ENCODE peak calls at places on chromosomes 2 and 18, in four cellular contexts. V, F, X and M are unnamed samples.

GRCh38 chr2:48007699-48008268 is 101.5 kb upstream of the FBXO11 start:
- DNase-seq in X (no peak), F (no peak), V (no peak), M (no peak)

GRCh38 chr2:216619411-216620393 is 13.5 kb upstream of the IGFBP2 start:
- DNase-seq in X (peak; percentile 47), F (peak; percentile 76), V (no peak), M (no peak)

GRCh38 chr18:7870855-7871254 is 303.7 kb downstream of the PTPRM start:
- DNase-seq in V (no peak), X (no peak), F (no peak), M (no peak)

GRCh38 chr2:233865838-233866237 is 2.3 kb downstream of the MSL3B start:
- DNase-seq in V (no peak), F (peak; percentile 39), X (no peak), M (no peak)

GRCh38 chr2:39947294-39948015 is 168.4 kb upstream of the THUMPD2 start:
- DNase-seq in V (peak; percentile 21), X (no peak), F (no peak), M (no peak)

GRCh38 chr2:29831560-29831959 is 89.8 kb downstream of the ALK start:
- DNase-seq in X (no peak), F (no peak), V (no peak), M (no peak)

GRCh38 chr18:79543861-79544385 is 135.7 kb upstream of the CTDP1 start:
- DNase-seq in X (no peak), F (no peak), V (no peak), M (no peak)

GRCh38 chr18:10892801-10893595 is 256.4 kb downstream of the PIEZO2 start:
- DNase-seq in F (no peak), X (no peak), V (no peak), M (no peak)

GRCh38 chr18:64202229-64202835 is 53.4 kb upstream of the LINC00305 start:
- DNase-seq in V (no peak), F (no peak), X (peak; percentile 9), M (no peak)

GRCh38 chr18:58606236-58606635 is 22.7 kb downstream of the ALPK2 start:
- DNase-seq in V (no peak), F (no peak), X (no peak), M (no peak)

GRCh38 chr2:225399509-225399908 is at the start of gene NYAP2:
- DNase-seq in V (no peak), X (no peak), F (peak; percentile 47), M (no peak)

GRCh38 chr2:37583867-37584266 is 87.6 kb downstream of the CDC42EP3 start:
- DNase-seq in V (peak; percentile 82), X (no peak), F (no peak), M (no peak)

GRCh38 chr2:95379616-95379925 is 22.9 kb upstream of the FAHD2A start:
- DNase-seq in V (no peak), F (no peak), X (no peak), M (no peak)

GRCh38 chr2:64606495-64607363 is 47.0 kb downstream of the SERTAD2 start:
- DNase-seq in F (peak; percentile 81), X (peak; percentile 82), V (no peak), M (no peak)

GRCh38 chr18:77129150-77129551 is 3.4 kb downstream of the MBP start:
- DNase-seq in F (no peak), X (peak; percentile 35), V (peak; percentile 99), M (peak; percentile 13)

GRCh38 chr18:58222439-58223125 is 178.6 kb downstream of the NEDD4L start:
- DNase-seq in F (no peak), X (no peak), V (peak; percentile 52), M (no peak)

GRCh38 chr18:11320981-11321380 is 171.6 kb upstream of the PIEZO2 start:
- DNase-seq in X (no peak), V (peak; percentile 78), F (no peak), M (no peak)

GRCh38 chr2:51290725-51291124 is 258.8 kb upstream of the NRXN1 start:
- DNase-seq in X (no peak), F (no peak), V (peak; percentile 68), M (peak; percentile 10)

GRCh38 chr2:158973511-158973956 is 5.1 kb downstream of the TANC1 start:
- DNase-seq in F (no peak), V (peak; percentile 36), X (no peak), M (no peak)

GRCh38 chr18:5895300-5895885 is at the start of gene TMEM200C:
- DNase-seq in X (peak; percentile 75), V (peak; percentile 17), F (peak; percentile 11), M (no peak)

GRCh38 chr2:157895531-157895930 is 19.4 kb upstream of the ACVR1 start:
- DNase-seq in X (no peak), V (peak; percentile 27), F (no peak), M (no peak)

GRCh38 chr2:54161660-54162059 is 46.2 kb downstream of the ACYP2 start:
- DNase-seq in V (no peak), F (no peak), X (no peak), M (no peak)

GRCh38 chr18:26215247-26215970 is 10.8 kb upstream of the TAF4B start:
- DNase-seq in X (no peak), V (no peak), F (no peak), M (no peak)

GRCh38 chr2:61460168-61460567 is 10.7 kb downstream of the USP34 start:
- DNase-seq in V (peak; percentile 72), X (no peak), F (no peak), M (peak; percentile 24)

GRCh38 chr2:166112193-166112605 is 15.6 kb downstream of the SCN1A start:
- DNase-seq in F (no peak), V (peak; percentile 18), X (no peak), M (no peak)

GRCh38 chr2:150872919-150873772 is 385.7 kb upstream of the RND3 start:
- DNase-seq in X (peak; percentile 31), F (peak; percentile 24), V (no peak), M (peak; percentile 41)

GRCh38 chr2:236262238-236262637 is 2.0 kb downstream of the ASB18 start:
- DNase-seq in F (no peak), X (no peak), V (no peak), M (no peak)

GRCh38 chr2:30636311-30636710 is 170.9 kb downstream of the CAPN13 start:
- DNase-seq in X (no peak), V (no peak), F (no peak), M (no peak)

GRCh38 chr2:65309699-65310098 is 82.1 kb downstream of the ACTR2 start:
- DNase-seq in F (no peak), V (no peak), X (no peak), M (no peak)

GRCh38 chr2:95158891-95159619 is 593 bp downstream of the ZNF514 start:
- DNase-seq in F (peak; percentile 55), V (peak; percentile 39), X (peak; percentile 62), M (no peak)

GRCh38 chr2:222851956-222852617 is 8.7 kb upstream of the ACSL3 start:
- DNase-seq in X (no peak), F (no peak), V (peak; percentile 45), M (no peak)

GRCh38 chr2:205902041-205902898 is 183.7 kb downstream of the INO80D start:
- DNase-seq in F (peak; percentile 66), X (peak; percentile 75), V (no peak), M (no peak)

GRCh38 chr18:55983433-55983832 is 395.4 kb upstream of the TCF4 start:
- DNase-seq in V (peak; percentile 25), F (no peak), X (no peak), M (no peak)

GRCh38 chr18:35526476-35527120 is 28.8 kb upstream of the INO80C start:
- DNase-seq in F (no peak), V (peak; percentile 9), X (no peak), M (no peak)

GRCh38 chr18:50859793-50860192 is 19.1 kb upstream of the ME2 start:
- DNase-seq in X (no peak), V (no peak), F (no peak), M (no peak)

GRCh38 chr18:50855976-50856772 is 22.7 kb upstream of the ME2 start:
- DNase-seq in F (no peak), X (no peak), V (no peak), M (no peak)

GRCh38 chr18:50861617-50862016 is 17.3 kb upstream of the ME2 start:
- DNase-seq in V (no peak), X (no peak), F (no peak), M (no peak)

GRCh38 chr18:50853863-50854271 is 25.1 kb upstream of the ME2 start:
- DNase-seq in X (peak; percentile 63), V (peak; percentile 70), F (no peak), M (no peak)

GRCh38 chr18:50857694-50858093 is 21.2 kb upstream of the ME2 start:
- DNase-seq in V (no peak), X (no peak), F (no peak), M (no peak)
- TF ChIP-seq CTCF in V (no peak), X (no peak), F (peak; percentile 28), M (no peak)

GRCh38 chr2:80190166-80190565 is 114.4 kb downstream of the LRRTM1 start:
- DNase-seq in X (no peak), V (no peak), F (no peak), M (no peak)
- H3K27ac ChIP-seq in X (no peak overlapping the region), V (no peak overlapping the region), F (no peak overlapping the region), M (no peak overlapping the region)

GRCh38 chr18:23689616-23690504 is 607 bp downstream of the LAMA3 start:
- DNase-seq in V (no peak), X (peak; percentile 48), F (peak; percentile 40), M (no peak)
- H3K27me3 ChIP-seq in V (peaks cover 31% of the 10 kb centered on the region), X (peaks cover 10% of the 10 kb centered on the region), F (no peaks in the 10 kb centered on the region), M (peaks cover 42% of the 10 kb centered on the region)

GRCh38 chr2:14634223-14634884 is 1.8 kb downstream of the LRATD1 start:
- DNase-seq in V (peak; percentile 61), F (peak; percentile 96), X (peak; percentile 91), M (peak; percentile 27)
- TF ChIP-seq CTCF in V (peak; percentile 28), F (peak; percentile 96), X (peak; percentile 75), M (peak; percentile 82)